ENCODE peak calls at places on chromosomes 3 and 15, in seven cellular contexts. One of them, this sample, is unnamed.

GRCh38 chr15:81335631-81336030 is 11.7 kb upstream of the STARD5 start:
- DNase-seq in mesothelial cell of epicardium: no peak
- DNase-seq in lower lobe of right lung: no peak
- DNase-seq in GM23248: no peak
- DNase-seq in HL-60: no peak
- DNase-seq in naive B cell: no peak
- DNase-seq in ELR: no peak
- DNase-seq in this sample: no peak

GRCh38 chr3:9064251-9064650 is 101.0 kb upstream of the RAD18 start:
- DNase-seq in mesothelial cell of epicardium: no peak
- DNase-seq in lower lobe of right lung: no peak
- DNase-seq in GM23248: no peak
- DNase-seq in HL-60: no peak
- DNase-seq in naive B cell: no peak
- DNase-seq in ELR: no peak
- DNase-seq in this sample: no peak

GRCh38 chr3:194205675-194206133 is 69.8 kb downstream of the HES1 start:
- DNase-seq in mesothelial cell of epicardium: no peak
- DNase-seq in lower lobe of right lung: peak; percentile 52
- DNase-seq in GM23248: no peak
- DNase-seq in HL-60: no peak
- DNase-seq in naive B cell: no peak
- DNase-seq in ELR: no peak
- DNase-seq in this sample: no peak

GRCh38 chr3:184733971-184734608 is 22.2 kb upstream of the MAGEF1 start:
- DNase-seq in mesothelial cell of epicardium: no peak
- DNase-seq in lower lobe of right lung: no peak
- DNase-seq in GM23248: no peak
- DNase-seq in HL-60: no peak
- DNase-seq in naive B cell: no peak
- DNase-seq in ELR: no peak
- DNase-seq in this sample: no peak

GRCh38 chr3:123032057-123032456 is 4.5 kb upstream of the SEMA5B start:
- DNase-seq in mesothelial cell of epicardium: no peak
- DNase-seq in lower lobe of right lung: no peak
- DNase-seq in GM23248: no peak
- DNase-seq in HL-60: no peak
- DNase-seq in naive B cell: no peak
- DNase-seq in ELR: no peak
- DNase-seq in this sample: no peak

GRCh38 chr3:115254492-115255196 is 107.6 kb upstream of the ZBTB20 start:
- DNase-seq in mesothelial cell of epicardium: no peak
- DNase-seq in lower lobe of right lung: no peak
- DNase-seq in GM23248: no peak
- DNase-seq in HL-60: no peak
- DNase-seq in naive B cell: no peak
- DNase-seq in ELR: no peak
- DNase-seq in this sample: no peak

GRCh38 chr3:37271636-37272035 is 97.3 kb upstream of the LRRFIP2 start:
- DNase-seq in mesothelial cell of epicardium: no peak
- DNase-seq in lower lobe of right lung: no peak
- DNase-seq in GM23248: no peak
- DNase-seq in HL-60: no peak
- DNase-seq in naive B cell: no peak
- DNase-seq in ELR: no peak
- DNase-seq in this sample: no peak

GRCh38 chr15:31230630-31231485 is 95.8 kb upstream of the KLF13 start:
- DNase-seq in mesothelial cell of epicardium: no peak
- DNase-seq in lower lobe of right lung: no peak
- DNase-seq in GM23248: no peak
- DNase-seq in HL-60: no peak
- DNase-seq in naive B cell: peak; percentile 83
- DNase-seq in ELR: no peak
- DNase-seq in this sample: no peak

GRCh38 chr3:188863999-188864406 is 307.8 kb upstream of the TPRG1 start:
- DNase-seq in mesothelial cell of epicardium: no peak
- DNase-seq in lower lobe of right lung: no peak
- DNase-seq in GM23248: peak; percentile 79
- DNase-seq in HL-60: no peak
- DNase-seq in naive B cell: no peak
- DNase-seq in ELR: no peak
- DNase-seq in this sample: peak; percentile 13

GRCh38 chr3:102090646-102091045 is 241.3 kb downstream of the NFKBIZ start:
- DNase-seq in mesothelial cell of epicardium: no peak
- DNase-seq in lower lobe of right lung: no peak
- DNase-seq in GM23248: peak; percentile 48
- DNase-seq in HL-60: no peak
- DNase-seq in naive B cell: no peak
- DNase-seq in ELR: peak; percentile 70
- DNase-seq in this sample: peak; percentile 77

GRCh38 chr3:159922861-159923312 is 65.7 kb upstream of the IL12A start:
- DNase-seq in mesothelial cell of epicardium: no peak
- DNase-seq in lower lobe of right lung: no peak
- DNase-seq in GM23248: no peak
- DNase-seq in HL-60: no peak
- DNase-seq in naive B cell: peak; percentile 48
- DNase-seq in ELR: no peak
- DNase-seq in this sample: no peak

GRCh38 chr15:90557651-90558084 is 27.9 kb downstream of the CRTC3 start:
- DNase-seq in mesothelial cell of epicardium: no peak
- DNase-seq in lower lobe of right lung: peak; percentile 63
- DNase-seq in GM23248: peak; percentile 76
- DNase-seq in HL-60: no peak
- DNase-seq in naive B cell: no peak
- DNase-seq in ELR: no peak
- DNase-seq in this sample: peak; percentile 28

GRCh38 chr15:80580107-80580506 is 115.0 kb upstream of the ABHD17C start:
- DNase-seq in mesothelial cell of epicardium: no peak
- DNase-seq in lower lobe of right lung: no peak
- DNase-seq in GM23248: peak; percentile 79
- DNase-seq in HL-60: peak; percentile 2
- DNase-seq in naive B cell: no peak
- DNase-seq in ELR: peak; percentile 98
- DNase-seq in this sample: peak; percentile 96

GRCh38 chr3:41888368-41889076 is 73.4 kb downstream of the ULK4 start:
- DNase-seq in mesothelial cell of epicardium: no peak
- DNase-seq in lower lobe of right lung: no peak
- DNase-seq in GM23248: no peak
- DNase-seq in HL-60: no peak
- DNase-seq in naive B cell: no peak
- DNase-seq in ELR: no peak
- DNase-seq in this sample: no peak

GRCh38 chr3:134252766-134253165 is 2.1 kb upstream of the RYK start:
- DNase-seq in mesothelial cell of epicardium: no peak
- DNase-seq in lower lobe of right lung: no peak
- DNase-seq in GM23248: no peak
- DNase-seq in HL-60: no peak
- DNase-seq in naive B cell: no peak
- DNase-seq in ELR: no peak
- DNase-seq in this sample: no peak

GRCh38 chr15:50315814-50316630 is 39.0 kb downstream of the GABPB1 start:
- DNase-seq in mesothelial cell of epicardium: no peak
- DNase-seq in lower lobe of right lung: no peak
- DNase-seq in GM23248: peak; percentile 71
- DNase-seq in HL-60: no peak
- DNase-seq in naive B cell: peak; percentile 37
- DNase-seq in ELR: peak; percentile 60
- DNase-seq in this sample: peak; percentile 49

GRCh38 chr3:115912372-115912771 is 289.1 kb downstream of the GAP43 start:
- DNase-seq in mesothelial cell of epicardium: no peak
- DNase-seq in lower lobe of right lung: no peak
- DNase-seq in GM23248: peak; percentile 31
- DNase-seq in HL-60: no peak
- DNase-seq in naive B cell: no peak
- DNase-seq in ELR: no peak
- DNase-seq in this sample: peak; percentile 4

GRCh38 chr15:42502472-42502871 is 7.0 kb downstream of the SNAP23 start:
- DNase-seq in mesothelial cell of epicardium: no peak
- DNase-seq in lower lobe of right lung: no peak
- DNase-seq in GM23248: no peak
- DNase-seq in HL-60: no peak
- DNase-seq in naive B cell: no peak
- DNase-seq in ELR: no peak
- DNase-seq in this sample: no peak

GRCh38 chr15:48603123-48603500 is 42.4 kb downstream of the FBN1 start:
- DNase-seq in mesothelial cell of epicardium: no peak
- DNase-seq in lower lobe of right lung: no peak
- DNase-seq in GM23248: peak; percentile 24
- DNase-seq in HL-60: no peak
- DNase-seq in naive B cell: no peak
- DNase-seq in ELR: peak; percentile 38
- DNase-seq in this sample: peak; percentile 17

GRCh38 chr3:55330355-55330754 is 156.8 kb downstream of the WNT5A start:
- DNase-seq in mesothelial cell of epicardium: no peak
- DNase-seq in lower lobe of right lung: no peak
- DNase-seq in GM23248: peak; percentile 98
- DNase-seq in HL-60: no peak
- DNase-seq in naive B cell: no peak
- DNase-seq in ELR: peak; percentile 96
- DNase-seq in this sample: peak; percentile 93

GRCh38 chr3:28317438-28318022 is 31.0 kb upstream of the ZCWPW2 start:
- DNase-seq in mesothelial cell of epicardium: no peak
- DNase-seq in lower lobe of right lung: no peak
- DNase-seq in GM23248: peak; percentile 70
- DNase-seq in HL-60: no peak
- DNase-seq in naive B cell: peak; percentile 6
- DNase-seq in ELR: peak; percentile 54
- DNase-seq in this sample: peak; percentile 54

GRCh38 chr15:49467782-49468181 is 44.7 kb downstream of the FGF7 start:
- DNase-seq in mesothelial cell of epicardium: no peak
- DNase-seq in lower lobe of right lung: no peak
- DNase-seq in GM23248: peak; percentile 43
- DNase-seq in HL-60: no peak
- DNase-seq in naive B cell: no peak
- DNase-seq in ELR: no peak
- DNase-seq in this sample: no peak

GRCh38 chr3:10978956-10979355 is 13.6 kb upstream of the SLC6A1 start:
- DNase-seq in mesothelial cell of epicardium: no peak
- DNase-seq in lower lobe of right lung: no peak
- DNase-seq in GM23248: no peak
- DNase-seq in HL-60: no peak
- DNase-seq in naive B cell: no peak
- DNase-seq in ELR: no peak
- DNase-seq in this sample: no peak

GRCh38 chr3:128681277-128681829 is 30.7 kb upstream of the RPN1 start:
- DNase-seq in mesothelial cell of epicardium: no peak
- DNase-seq in lower lobe of right lung: no peak
- DNase-seq in GM23248: no peak
- DNase-seq in HL-60: peak; percentile 71
- DNase-seq in naive B cell: no peak
- DNase-seq in ELR: no peak
- DNase-seq in this sample: no peak

GRCh38 chr3:172595648-172596393 is 72.6 kb upstream of the TNFSF10 start:
- DNase-seq in mesothelial cell of epicardium: no peak
- DNase-seq in lower lobe of right lung: no peak
- DNase-seq in GM23248: peak; percentile 86
- DNase-seq in HL-60: no peak
- DNase-seq in naive B cell: peak; percentile 36
- DNase-seq in ELR: peak; percentile 58
- DNase-seq in this sample: peak; percentile 37

GRCh38 chr3:69934398-69934797 is 65.1 kb upstream of the SAMMSON start:
- DNase-seq in mesothelial cell of epicardium: no peak
- DNase-seq in lower lobe of right lung: no peak
- DNase-seq in GM23248: no peak
- DNase-seq in HL-60: no peak
- DNase-seq in naive B cell: no peak
- DNase-seq in ELR: no peak
- DNase-seq in this sample: no peak

GRCh38 chr15:83207622-83208356 is at the start of gene HDGFL3:
- DNase-seq in mesothelial cell of epicardium: peak; percentile 63
- DNase-seq in lower lobe of right lung: peak; percentile 71
- DNase-seq in GM23248: peak; percentile 79
- DNase-seq in HL-60: peak; percentile 10
- DNase-seq in naive B cell: peak; percentile 14
- DNase-seq in ELR: peak; percentile 76
- DNase-seq in this sample: peak; percentile 66

GRCh38 chr15:68528891-68529290 is 49.9 kb upstream of the CORO2B start:
- DNase-seq in mesothelial cell of epicardium: no peak
- DNase-seq in lower lobe of right lung: no peak
- DNase-seq in GM23248: no peak
- DNase-seq in HL-60: no peak
- DNase-seq in naive B cell: no peak
- DNase-seq in ELR: peak; percentile 28
- DNase-seq in this sample: no peak

GRCh38 chr15:41263891-41264351 is 32.9 kb downstream of the CHP1 start:
- DNase-seq in mesothelial cell of epicardium: no peak
- DNase-seq in lower lobe of right lung: no peak
- DNase-seq in GM23248: peak; percentile 4
- DNase-seq in HL-60: no peak
- DNase-seq in naive B cell: no peak
- DNase-seq in ELR: no peak
- DNase-seq in this sample: no peak

GRCh38 chr3:140424726-140425125 is 253.1 kb upstream of the TRIM42 start:
- DNase-seq in mesothelial cell of epicardium: no peak
- DNase-seq in lower lobe of right lung: no peak
- DNase-seq in GM23248: no peak
- DNase-seq in HL-60: no peak
- DNase-seq in naive B cell: no peak
- DNase-seq in ELR: no peak
- DNase-seq in this sample: no peak

GRCh38 chr3:30886888-30887287 is 7.6 kb downstream of the GADL1 start:
- DNase-seq in mesothelial cell of epicardium: no peak
- DNase-seq in lower lobe of right lung: no peak
- DNase-seq in GM23248: no peak
- DNase-seq in HL-60: no peak
- DNase-seq in naive B cell: no peak
- DNase-seq in ELR: no peak
- DNase-seq in this sample: peak; percentile 5

GRCh38 chr15:90037510-90037860 is 36.4 kb downstream of the ZNF710 start:
- DNase-seq in mesothelial cell of epicardium: no peak
- DNase-seq in lower lobe of right lung: no peak
- DNase-seq in GM23248: peak; percentile 76
- DNase-seq in HL-60: no peak
- DNase-seq in naive B cell: no peak
- DNase-seq in ELR: peak; percentile 77
- DNase-seq in this sample: peak; percentile 91

GRCh38 chr3:195539479-195539878 is 3.6 kb downstream of the PPP1R2 start:
- DNase-seq in mesothelial cell of epicardium: no peak
- DNase-seq in lower lobe of right lung: no peak
- DNase-seq in GM23248: no peak
- DNase-seq in HL-60: no peak
- DNase-seq in naive B cell: no peak
- DNase-seq in ELR: no peak
- DNase-seq in this sample: no peak

GRCh38 chr3:172846706-172847105 is 96.2 kb downstream of the ECT2 start:
- DNase-seq in mesothelial cell of epicardium: no peak
- DNase-seq in lower lobe of right lung: no peak
- DNase-seq in GM23248: peak; percentile 22
- DNase-seq in HL-60: no peak
- DNase-seq in naive B cell: no peak
- DNase-seq in ELR: peak; percentile 40
- DNase-seq in this sample: peak; percentile 23

GRCh38 chr3:43505351-43505750 is 116.5 kb downstream of the ANO10 start:
- DNase-seq in mesothelial cell of epicardium: no peak
- DNase-seq in lower lobe of right lung: no peak
- DNase-seq in GM23248: peak; percentile 82
- DNase-seq in HL-60: no peak
- DNase-seq in naive B cell: no peak
- DNase-seq in ELR: peak; percentile 89
- DNase-seq in this sample: peak; percentile 61

This sample was measured in EL.